ENCODE peak calls at places on chromosome 10, in seven cellular contexts. J is activated T-helper 1 cell treated with Interleukin-2 at 50 U/mL for 16 hours; Y is posterior vena cava; V is stimulated activated naive B cell treated with anti-CD40 and anti-IgM and Interleukin-4, amounts not matched to agents 10 μg/mL and 1 μg/mL and 100 μg/mL, for 72 hours; K is pancreas; D is lower leg skin; I is stimulated activated CD4-positive, alpha-beta T cell treated with anti-CD3 and anti-CD28 coated beads, Interleukin-15, amount 100 ng/mL, for 24 hours. N is an unnamed sample.

GRCh38 chr10:119762805-119763798 is 37.3 kb downstream of the INPP5F start:
- DNase-seq in J (no peak), Y (no peak), V (no peak), K (no peak), D (no peak), I (no peak), N (no peak)

GRCh38 chr10:25142465-25142864 is 32.3 kb upstream of the GPR158 start:
- DNase-seq in J (no peak), Y (no peak), V (no peak), K (no peak), D (no peak), I (no peak), N (no peak)

GRCh38 chr10:16361086-16361485 is 75.7 kb upstream of the PTER start:
- DNase-seq in J (no peak), Y (no peak), V (no peak), K (no peak), D (no peak), I (no peak), N (no peak)

GRCh38 chr10:184174-184573 is 48.9 kb downstream of the ZMYND11 start:
- DNase-seq in J (no peak), Y (no peak), V (no peak), K (no peak), D (no peak), I (no peak), N (no peak)

GRCh38 chr10:398954-399353 is 263.7 kb downstream of the ZMYND11 start:
- DNase-seq in J (no peak), Y (no peak), V (no peak), K (no peak), D (peak), I (no peak), N (no peak)

GRCh38 chr10:42990016-42990720 is 86.7 kb upstream of the RET start:
- DNase-seq in J (no peak), Y (peak), V (no peak), K (no peak), D (peak), I (no peak), N (peak)

GRCh38 chr10:73586583-73586984 is 4.6 kb downstream of the USP54 start:
- DNase-seq in J (no peak), Y (no peak), V (no peak), K (no peak), D (no peak), I (no peak), N (no peak)

GRCh38 chr10:71025535-71025934 is 137.2 kb upstream of the PCBD1 start:
- DNase-seq in J (no peak), Y (no peak), V (no peak), K (no peak), D (no peak), I (no peak), N (no peak)

GRCh38 chr10:89165923-89166322 is 41.2 kb downstream of the CH25H start:
- DNase-seq in J (no peak), Y (no peak), V (no peak), K (no peak), D (no peak), I (no peak), N (no peak)

GRCh38 chr10:69972951-69973350 is 79.7 kb upstream of the MACROH2A2 start:
- DNase-seq in J (no peak), Y (no peak), V (no peak), K (no peak), D (no peak), I (no peak), N (no peak)

GRCh38 chr10:68876246-68876918 is 24.7 kb upstream of the DDX50 start:
- DNase-seq in J (no peak), Y (no peak), V (no peak), K (no peak), D (no peak), I (no peak), N (no peak)

GRCh38 chr10:123847686-123848432 is 43.7 kb downstream of the CPXM2 start:
- DNase-seq in J (no peak), Y (no peak), V (no peak), K (no peak), D (no peak), I (no peak), N (no peak)